ENCODE peak calls at places on chromosomes 1 and 21, in eight cellular contexts. S, P, Y, W, I, J, D and F are unnamed samples.

GRCh38 chr1:239814306-239814881 is 277.3 kb upstream of the FMN2 start:
- DNase-seq in D (no peak), I (peak; percentile 31), S (no peak), W (no peak), Y (no peak), J (peak; percentile 74), P (peak; percentile 88), F (no peak)

GRCh38 chr1:39625009-39625408 is 14.4 kb downstream of the HEYL start:
- DNase-seq in J (no peak), W (no peak), Y (no peak), I (no peak), S (no peak), P (no peak), D (no peak), F (no peak)

GRCh38 chr21:35011681-35012080 is 37.4 kb downstream of the RUNX1 start:
- DNase-seq in S (no peak), I (peak; percentile 77), P (peak; percentile 37), W (no peak), Y (no peak), D (no peak), J (peak; percentile 56), F (no peak)

GRCh38 chr1:205678286-205679111 is 1.8 kb downstream of the SLC45A3 start:
- DNase-seq in S (no peak), J (peak; percentile 58), Y (no peak), P (no peak), I (peak; percentile 59), W (no peak), D (no peak), F (no peak)

GRCh38 chr1:93595266-93595665 is 86.4 kb downstream of the BCAR3 start:
- DNase-seq in S (no peak), Y (no peak), D (no peak), P (no peak), W (no peak), J (no peak), I (peak; percentile 58), F (no peak)

GRCh38 chr1:160375788-160376524 is 9.1 kb downstream of the NHLH1 start:
- DNase-seq in I (peak; percentile 37), Y (no peak), S (no peak), W (no peak), J (no peak), P (peak; percentile 73), D (no peak), F (no peak)

GRCh38 chr1:176878750-176879536 is 285.6 kb downstream of the ASTN1 start:
- DNase-seq in J (no peak), Y (no peak), P (no peak), D (peak; percentile 4), I (no peak), S (no peak), W (no peak), F (no peak)

GRCh38 chr1:246632584-246633168 is 66.4 kb downstream of the CNST start:
- DNase-seq in S (no peak), I (peak; percentile 92), J (peak; percentile 78), D (no peak), P (peak; percentile 19), W (no peak), Y (no peak), F (no peak)

GRCh38 chr1:147738129-147738528 is 22.3 kb downstream of the GJA5 start:
- DNase-seq in D (no peak), I (no peak), J (no peak), P (no peak), Y (no peak), W (no peak), S (no peak), F (no peak)

GRCh38 chr1:64268653-64269557 is 65.5 kb downstream of the UBE2U start:
- DNase-seq in P (peak; percentile 82), S (peak; percentile 20), J (peak; percentile 93), W (peak; percentile 55), D (peak; percentile 78), I (peak; percentile 86), Y (peak; percentile 61), F (peak; percentile 62)

GRCh38 chr1:82269466-82269865 is 468.7 kb downstream of the ADGRL2 start:
- DNase-seq in P (peak; percentile 31), D (no peak), J (peak; percentile 24), W (no peak), I (peak; percentile 1), Y (no peak), S (no peak), F (no peak)

GRCh38 chr1:202144510-202145324 is at the start of gene ARL8A:
- DNase-seq in Y (peak; percentile 91), D (peak; percentile 64), J (no peak), I (peak; percentile 28), P (peak; percentile 77), S (peak; percentile 47), W (peak; percentile 72), F (peak; percentile 57)

GRCh38 chr21:34724857-34725195 is 56.0 kb downstream of the CLIC6 start:
- DNase-seq in Y (no peak), J (no peak), D (no peak), P (no peak), W (no peak), S (no peak), I (no peak), F (no peak)

GRCh38 chr1:26961826-26962225 is 1.6 kb upstream of the KDF1 start:
- DNase-seq in D (no peak), S (no peak), I (peak; percentile 97), Y (no peak), J (peak; percentile 98), P (peak; percentile 68), W (no peak), F (no peak)

GRCh38 chr1:61043010-61043820 is 39.1 kb upstream of the NFIA start:
- DNase-seq in S (peak; percentile 41), P (peak; percentile 81), D (peak; percentile 91), J (peak; percentile 78), W (peak; percentile 84), I (peak; percentile 80), Y (peak; percentile 74), F (peak; percentile 83)